ENCODE peak calls at places on chromosomes 6 and 20, in four cellular contexts. E, N, B and Q are unnamed samples.

GRCh38 chr20:3621111-3621510 is 42.1 kb downstream of the GFRA4 start:
- DNase-seq in E (no peak), N (no peak), B (no peak), Q (no peak)

GRCh38 chr6:156956286-156956685 is 179.1 kb downstream of the ARID1B start:
- DNase-seq in E (no peak), N (no peak), B (no peak), Q (no peak)

GRCh38 chr20:36924167-36925045 is 27.1 kb downstream of the SAMHD1 start:
- DNase-seq in E (no peak), N (no peak), B (no peak), Q (no peak)

GRCh38 chr6:80003841-80004198 is 629 bp upstream of the TTK start:
- DNase-seq in E (peak), N (peak), B (peak), Q (no peak)

GRCh38 chr6:111730835-111731234 is 125.2 kb upstream of the TRAF3IP2 start:
- DNase-seq in E (no peak), N (no peak), B (no peak), Q (no peak)

GRCh38 chr6:113495521-113495920 is 361.6 kb upstream of the MARCKS start:
- DNase-seq in E (no peak), N (no peak), B (no peak), Q (no peak)

GRCh38 chr6:170554086-170554887 is at the start of gene TBP:
- DNase-seq in E (peak), N (peak), B (peak), Q (peak)

GRCh38 chr20:23361108-23361650 is 803 bp upstream of the GZF1 start:
- DNase-seq in E (no peak), N (no peak), B (no peak), Q (no peak)

GRCh38 chr6:106182455-106182854 is 96.3 kb downstream of the PRDM1 start:
- DNase-seq in E (peak), N (no peak), B (no peak), Q (no peak)

GRCh38 chr20:46566125-46566524 is 15.7 kb upstream of the OCSTAMP start:
- DNase-seq in E (no peak), N (no peak), B (no peak), Q (peak)

GRCh38 chr20:46569961-46570360 is 19.5 kb upstream of the OCSTAMP start:
- DNase-seq in E (no peak), N (no peak), B (no peak), Q (no peak)

GRCh38 chr20:46572181-46572580 is 21.7 kb upstream of the OCSTAMP start:
- DNase-seq in E (no peak), N (no peak), B (no peak), Q (peak)

GRCh38 chr20:46571418-46571817 is 21.0 kb upstream of the OCSTAMP start:
- DNase-seq in E (no peak), N (no peak), B (no peak), Q (peak)

DNA sequence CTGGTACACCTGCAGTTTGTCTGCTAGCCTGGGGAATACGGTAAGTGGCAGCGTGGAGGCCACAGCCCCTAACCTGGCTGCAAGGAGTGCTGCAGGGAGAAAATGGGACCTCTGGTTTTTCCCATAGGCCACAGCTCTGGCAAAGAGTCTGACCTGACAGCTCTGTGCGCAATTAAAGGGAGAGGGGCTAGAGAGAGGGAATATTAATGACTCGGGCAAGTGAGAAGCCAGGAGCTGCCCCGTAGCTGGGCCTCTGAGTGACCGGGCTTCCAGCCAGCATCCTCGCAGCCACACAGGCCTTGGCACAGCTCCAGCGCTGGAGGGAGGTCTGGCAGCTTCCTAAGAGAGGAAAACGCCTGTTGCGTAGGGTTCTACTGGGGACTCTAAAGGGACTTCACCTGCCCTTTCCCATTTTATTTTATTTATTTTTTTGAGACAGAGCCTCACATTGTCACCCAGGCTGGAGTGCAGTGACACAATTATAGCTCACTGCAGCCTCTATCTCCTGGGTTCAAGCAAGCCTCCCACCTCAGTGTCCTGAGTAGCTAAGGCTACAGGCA is 18.2 kb upstream of the OCSTAMP start:
- DNase-seq in E (no peak), N (peak), B (no peak), Q (peak)
- TF ChIP-seq CTCF in E (no peak), N (no peak), B (no peak), Q (no peak)

GRCh38 chr20:38386004-38386403 is 39.7 kb downstream of the LBP start:
- DNase-seq in E (no peak), N (no peak), B (no peak), Q (no peak)

GRCh38 chr20:38386852-38387251 is 40.6 kb downstream of the LBP start:
- DNase-seq in E (no peak), N (no peak), B (no peak), Q (no peak)

GRCh38 chr20:38392356-38392755 is 42.8 kb downstream of the SNHG17 start:
- DNase-seq in E (no peak), N (no peak), B (no peak), Q (no peak)

GRCh38 chr20:38383147-38383546 is 36.9 kb downstream of the LBP start:
- DNase-seq in E (no peak), N (no peak), B (no peak), Q (no peak)

GRCh38 chr20:38387953-38388352 is 41.7 kb downstream of the LBP start:
- DNase-seq in E (no peak), N (no peak), B (no peak), Q (no peak)
- TF ChIP-seq CTCF in E (no peak), N (no peak), B (no peak), Q (no peak)

GRCh38 chr6:46184114-46184513 is 13.3 kb upstream of the ENPP5 start:
- DNase-seq in E (no peak), N (no peak), B (no peak), Q (no peak)
- TF ChIP-seq CTCF in E (no peak), N (no peak), B (no peak), Q (no peak)

DNA sequence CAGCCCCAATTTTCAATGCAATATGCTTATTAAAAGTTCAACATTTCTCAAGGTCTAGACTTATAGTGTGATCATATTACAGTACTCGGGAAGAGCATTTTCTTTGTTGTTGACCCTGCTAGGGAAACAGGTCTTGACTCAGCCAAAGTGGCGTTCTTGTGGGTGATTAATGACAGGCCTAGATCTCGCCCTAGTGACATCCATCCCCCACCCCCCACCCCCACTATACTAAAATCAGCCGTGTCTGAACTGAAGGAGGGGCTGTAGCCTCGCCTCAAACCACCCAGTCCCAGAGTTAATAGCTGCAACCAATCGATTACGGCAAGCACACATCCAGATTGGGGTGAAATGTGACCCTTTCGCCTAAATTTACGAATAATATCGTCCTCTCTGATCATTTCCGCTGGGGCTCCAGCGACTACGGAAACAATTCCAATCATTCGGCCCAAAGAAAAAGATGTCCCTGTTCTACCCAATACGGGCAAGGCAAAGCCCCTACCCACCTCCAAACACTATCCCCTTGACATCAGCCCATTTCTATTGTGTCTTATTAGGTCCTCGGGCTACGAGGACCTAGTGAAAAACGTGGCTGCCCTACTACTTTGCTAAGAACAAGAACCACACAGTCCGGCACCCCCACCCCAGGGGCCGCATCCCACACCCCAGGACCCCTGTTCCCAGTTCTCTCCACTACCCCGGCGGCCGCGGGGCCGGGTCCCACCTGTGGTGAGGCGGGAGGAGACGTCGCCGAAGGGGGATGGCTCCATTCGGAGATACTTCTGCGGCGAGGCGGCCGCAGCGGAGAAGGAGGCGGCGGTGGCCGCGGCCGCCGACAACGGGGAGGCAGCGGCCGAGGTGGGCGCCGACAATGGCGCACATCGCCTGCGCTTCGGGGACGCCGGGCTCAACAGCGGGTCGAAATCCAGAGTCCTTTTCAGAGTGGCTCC is 1.0 kb downstream of the AKIRIN2 start:
- DNase-seq in E (peak), N (peak), B (peak), Q (peak)
- TF ChIP-seq CTCF in E (peak), N (no peak), B (no peak), Q (no peak)

GRCh38 chr6:90221403-90221802 is 75.2 kb downstream of the BACH2 start:
- DNase-seq in E (no peak), N (no peak), B (no peak), Q (no peak)
- TF ChIP-seq CTCF in E (no peak), N (no peak), B (no peak), Q (no peak)

GRCh38 chr6:16335176-16335575 is 96.8 kb downstream of the GMPR start:
- DNase-seq in E (no peak), N (no peak), B (no peak), Q (no peak)

GRCh38 chr6:16338577-16339262 is 100.3 kb downstream of the GMPR start:
- DNase-seq in E (no peak), N (peak), B (peak), Q (no peak)

GRCh38 chr6:16334671-16335070 is 96.3 kb downstream of the GMPR start:
- DNase-seq in E (no peak), N (peak), B (no peak), Q (peak)

GRCh38 chr6:16337280-16337975 is 99.0 kb downstream of the GMPR start:
- DNase-seq in E (no peak), N (peak), B (peak), Q (no peak)

DNA sequence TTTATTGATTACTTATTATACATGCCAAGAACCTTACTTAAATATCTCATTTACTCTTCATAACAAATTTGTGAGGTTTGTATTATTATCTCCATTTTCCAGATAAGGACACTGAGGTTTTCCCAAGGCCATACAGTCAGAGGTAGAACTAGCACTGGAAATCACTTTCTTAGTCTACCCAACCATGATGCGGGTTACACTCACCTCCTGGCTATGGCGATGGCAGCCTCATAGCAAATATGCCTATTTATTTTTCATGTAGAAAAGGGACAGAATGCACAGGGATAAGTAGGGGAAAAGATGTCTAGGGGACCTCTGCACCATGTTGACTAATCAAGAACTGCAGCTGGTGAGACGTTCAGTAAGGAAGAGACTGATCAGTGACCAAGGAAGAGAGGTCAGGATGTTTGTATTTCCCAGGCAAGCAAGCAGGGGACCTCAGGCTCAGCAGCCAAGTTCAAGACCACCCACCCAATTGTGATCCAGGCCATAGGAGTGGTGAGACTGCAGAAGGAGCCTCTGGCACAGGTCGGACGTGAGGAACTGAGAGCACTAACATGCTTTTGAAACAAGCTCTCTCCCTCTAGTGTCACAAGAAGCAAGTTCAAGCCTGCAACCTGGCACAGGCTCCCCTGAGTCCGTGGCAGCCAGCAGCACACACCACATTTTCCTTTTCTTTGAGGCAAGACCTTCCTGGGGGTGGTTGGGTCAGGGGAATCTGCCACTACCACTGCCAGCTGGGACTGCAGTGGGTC is 97.8 kb downstream of the GMPR start:
- DNase-seq in E (no peak), N (peak), B (no peak), Q (no peak)
- TF ChIP-seq CTCF in E (no peak), N (no peak), B (no peak), Q (no peak)

GRCh38 chr20:38113401-38114325 is 51.4 kb downstream of the TGM2 start:
- DNase-seq in E (no peak), N (no peak), B (no peak), Q (peak)

GRCh38 chr20:38115205-38115604 is 49.9 kb downstream of the TGM2 start:
- DNase-seq in E (no peak), N (no peak), B (no peak), Q (no peak)

GRCh38 chr20:38112943-38113294 is 52.2 kb downstream of the TGM2 start:
- DNase-seq in E (no peak), N (no peak), B (no peak), Q (no peak)

GRCh38 chr20:38115896-38116295 is 49.2 kb downstream of the TGM2 start:
- DNase-seq in E (no peak), N (no peak), B (no peak), Q (no peak)

GRCh38 chr20:38114353-38114791 is 50.7 kb downstream of the TGM2 start:
- DNase-seq in E (no peak), N (no peak), B (no peak), Q (no peak)
- TF ChIP-seq CTCF in E (no peak), N (no peak), B (no peak), Q (no peak)

GRCh38 chr6:138690975-138691594 is 82.5 kb upstream of the CCDC28A start:
- DNase-seq in E (no peak), N (no peak), B (no peak), Q (no peak)

GRCh38 chr6:138695193-138695592 is 78.4 kb upstream of the CCDC28A start:
- DNase-seq in E (no peak), N (no peak), B (no peak), Q (no peak)

GRCh38 chr6:138691595-138692057 is 81.9 kb upstream of the CCDC28A start:
- DNase-seq in E (no peak), N (peak), B (no peak), Q (no peak)

GRCh38 chr6:138692058-138692977 is 81.3 kb upstream of the CCDC28A start:
- DNase-seq in E (peak), N (peak), B (peak), Q (peak)

GRCh38 chr6:138692978-138693909 is 80.3 kb upstream of the CCDC28A start:
- DNase-seq in E (peak), N (peak), B (peak), Q (no peak)
- TF ChIP-seq CTCF in E (peak), N (no peak), B (no peak), Q (no peak)

DNA sequence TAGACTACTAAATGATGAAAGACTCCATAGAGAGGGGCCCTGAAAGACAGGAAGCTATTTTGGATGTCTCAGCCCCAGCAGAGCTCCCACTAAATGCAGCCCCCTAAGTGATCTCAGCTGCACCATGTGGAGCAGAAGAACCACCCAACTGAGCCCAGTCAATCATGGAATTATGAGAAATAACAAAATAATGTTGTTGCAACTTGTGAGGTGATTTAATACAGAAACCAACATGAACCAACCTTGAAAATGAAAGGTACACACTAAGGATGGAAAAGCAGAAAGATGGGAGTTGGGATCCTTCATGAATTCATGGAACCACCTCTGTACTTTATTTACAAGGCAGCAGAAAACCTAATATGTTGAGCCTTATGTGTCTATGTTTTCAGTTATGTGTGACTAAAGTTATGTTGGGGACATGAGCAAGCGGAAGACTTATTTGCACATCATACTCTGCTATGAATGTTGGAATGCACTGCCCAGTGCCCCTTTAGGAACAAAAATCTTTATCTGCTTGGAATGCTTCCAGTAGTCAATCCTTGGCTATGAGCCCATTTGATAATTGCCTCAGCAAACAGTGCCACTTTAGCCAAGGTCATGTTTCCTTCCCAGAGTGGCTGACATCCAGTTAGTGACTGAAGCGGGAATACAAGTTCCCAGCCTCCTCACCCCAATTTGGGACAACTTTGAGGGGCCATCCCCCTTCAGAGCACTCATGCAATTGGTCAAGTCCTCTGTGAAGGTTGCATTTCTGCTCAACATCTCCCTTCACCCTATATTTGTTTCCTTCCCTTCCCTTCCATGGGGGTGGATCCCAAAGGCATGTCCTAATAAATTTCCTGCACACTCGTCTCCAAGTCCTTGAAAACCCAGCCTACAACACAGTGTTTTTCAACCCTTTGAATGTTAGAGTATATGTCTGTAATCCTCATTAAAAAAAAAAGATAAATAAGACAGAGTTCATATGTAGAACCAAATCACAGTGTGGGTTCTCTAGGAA is 18.4 kb downstream of the TP53RK start:
- DNase-seq in E (no peak), N (no peak), B (no peak), Q (no peak)
- TF ChIP-seq CTCF in E (no peak), N (no peak), B (no peak), Q (no peak)

GRCh38 chr20:58864346-58864745 is 11.8 kb downstream of the GNAS start:
- DNase-seq in E (no peak), N (no peak), B (no peak), Q (no peak)
- TF ChIP-seq CTCF in E (peak), N (no peak), B (no peak), Q (peak)